ENCODE peak calls at places on chromosomes 16 and 17, in five cellular contexts. One of them, this sample, is unnamed.

GRCh38 chr16:12173121-12173520 is 196.6 kb downstream of the SNX29 start:
- DNase-seq in aorta: no peak
- DNase-seq in IMR-90: no peak
- DNase-seq in cardiac muscle cell: no peak
- DNase-seq in dorsolateral prefrontal cortex: no peak
- DNase-seq in this sample: no peak

GRCh38 chr16:13909872-13910303 is 10.1 kb upstream of the ERCC4 start:
- DNase-seq in aorta: peak; percentile 84
- DNase-seq in IMR-90: peak; percentile 75
- DNase-seq in cardiac muscle cell: no peak
- DNase-seq in dorsolateral prefrontal cortex: peak; percentile 31
- DNase-seq in this sample: no peak

GRCh38 chr17:9472094-9472493 is 103.5 kb downstream of the STX8 start:
- DNase-seq in aorta: no peak
- DNase-seq in IMR-90: peak; percentile 16
- DNase-seq in cardiac muscle cell: no peak
- DNase-seq in dorsolateral prefrontal cortex: no peak
- DNase-seq in this sample: no peak

GRCh38 chr17:64786337-64786736 is 124.2 kb upstream of the SMURF2 start:
- DNase-seq in aorta: peak; percentile 72
- DNase-seq in IMR-90: no peak
- DNase-seq in cardiac muscle cell: no peak
- DNase-seq in dorsolateral prefrontal cortex: no peak
- DNase-seq in this sample: no peak

GRCh38 chr17:28744104-28744801 is 442 bp downstream of the TRAF4 start:
- DNase-seq in aorta: peak; percentile 88
- DNase-seq in IMR-90: peak; percentile 41
- DNase-seq in cardiac muscle cell: peak; percentile 69
- DNase-seq in dorsolateral prefrontal cortex: no peak
- DNase-seq in this sample: peak; percentile 28

GRCh38 chr16:57536306-57537193 is at the start of gene CCDC102A:
- DNase-seq in aorta: peak; percentile 80
- DNase-seq in IMR-90: no peak
- DNase-seq in cardiac muscle cell: peak; percentile 64
- DNase-seq in dorsolateral prefrontal cortex: no peak
- DNase-seq in this sample: no peak

GRCh38 chr17:40076101-40076498 is 13.3 kb downstream of the THRA start:
- DNase-seq in aorta: no peak
- DNase-seq in IMR-90: no peak
- DNase-seq in cardiac muscle cell: no peak
- DNase-seq in dorsolateral prefrontal cortex: no peak
- DNase-seq in this sample: no peak

GRCh38 chr17:45411348-45412105 is 21.1 kb downstream of the ARHGAP27 start:
- DNase-seq in aorta: no peak
- DNase-seq in IMR-90: no peak
- DNase-seq in cardiac muscle cell: no peak
- DNase-seq in dorsolateral prefrontal cortex: no peak
- DNase-seq in this sample: no peak

GRCh38 chr17:27832851-27833250 is 32.5 kb upstream of the NOS2 start:
- DNase-seq in aorta: no peak
- DNase-seq in IMR-90: no peak
- DNase-seq in cardiac muscle cell: no peak
- DNase-seq in dorsolateral prefrontal cortex: no peak
- DNase-seq in this sample: no peak

GRCh38 chr16:75065149-75065807 is 51.3 kb downstream of the LDHD start:
- DNase-seq in aorta: no peak
- DNase-seq in IMR-90: no peak
- DNase-seq in cardiac muscle cell: no peak
- DNase-seq in dorsolateral prefrontal cortex: no peak
- DNase-seq in this sample: no peak

GRCh38 chr16:2008631-2009301 is 855 bp downstream of the ZNF598 start:
- DNase-seq in aorta: no peak
- DNase-seq in IMR-90: peak; percentile 44
- DNase-seq in cardiac muscle cell: no peak
- DNase-seq in dorsolateral prefrontal cortex: no peak
- DNase-seq in this sample: no peak

GRCh38 chr16:3101018-3101840 is 2.1 kb upstream of the ZSCAN10 start:
- DNase-seq in aorta: no peak
- DNase-seq in IMR-90: no peak
- DNase-seq in cardiac muscle cell: peak; percentile 71
- DNase-seq in dorsolateral prefrontal cortex: no peak
- DNase-seq in this sample: no peak

GRCh38 chr17:18992454-18993130 is 12.0 kb downstream of the FAM83G start:
- DNase-seq in aorta: no peak
- DNase-seq in IMR-90: no peak
- DNase-seq in cardiac muscle cell: no peak
- DNase-seq in dorsolateral prefrontal cortex: no peak
- DNase-seq in this sample: no peak

GRCh38 chr17:51435641-51436091 is 175.3 kb downstream of the UTP18 start:
- DNase-seq in aorta: no peak
- DNase-seq in IMR-90: peak; percentile 4
- DNase-seq in cardiac muscle cell: peak; percentile 59
- DNase-seq in dorsolateral prefrontal cortex: peak; percentile 72
- DNase-seq in this sample: no peak

GRCh38 chr16:9279661-9280060 is 188.2 kb downstream of the HAPSTR1 start:
- DNase-seq in aorta: no peak
- DNase-seq in IMR-90: no peak
- DNase-seq in cardiac muscle cell: no peak
- DNase-seq in dorsolateral prefrontal cortex: no peak
- DNase-seq in this sample: no peak

GRCh38 chr16:55568151-55568693 is 1.7 kb downstream of the CAPNS2 start:
- DNase-seq in aorta: no peak
- DNase-seq in IMR-90: no peak
- DNase-seq in cardiac muscle cell: no peak
- DNase-seq in dorsolateral prefrontal cortex: no peak
- DNase-seq in this sample: no peak

GRCh38 chr16:50994995-50995394 is 156.1 kb downstream of the SALL1 start:
- DNase-seq in aorta: no peak
- DNase-seq in IMR-90: no peak
- DNase-seq in cardiac muscle cell: no peak
- DNase-seq in dorsolateral prefrontal cortex: no peak
- DNase-seq in this sample: no peak

GRCh38 chr17:74212262-74212912 is 984 bp upstream of the TTYH2 start:
- DNase-seq in aorta: peak; percentile 78
- DNase-seq in IMR-90: no peak
- DNase-seq in cardiac muscle cell: no peak
- DNase-seq in dorsolateral prefrontal cortex: no peak
- DNase-seq in this sample: no peak

GRCh38 chr17:74211929-74212261 is 1.5 kb upstream of the TTYH2 start:
- DNase-seq in aorta: no peak
- DNase-seq in IMR-90: no peak
- DNase-seq in cardiac muscle cell: no peak
- DNase-seq in dorsolateral prefrontal cortex: no peak
- DNase-seq in this sample: peak; percentile 45

GRCh38 chr17:74210191-74211140 is 2.9 kb upstream of the TTYH2 start:
- DNase-seq in aorta: peak; percentile 87
- DNase-seq in IMR-90: peak; percentile 58
- DNase-seq in cardiac muscle cell: peak; percentile 66
- DNase-seq in dorsolateral prefrontal cortex: peak; percentile 83
- DNase-seq in this sample: peak; percentile 78

GRCh38 chr17:74212913-74213791 is at the start of gene TTYH2:
- DNase-seq in aorta: peak; percentile 94
- DNase-seq in IMR-90: peak; percentile 82
- DNase-seq in cardiac muscle cell: peak; percentile 90
- DNase-seq in dorsolateral prefrontal cortex: peak; percentile 89
- DNase-seq in this sample: peak; percentile 94

DNA sequence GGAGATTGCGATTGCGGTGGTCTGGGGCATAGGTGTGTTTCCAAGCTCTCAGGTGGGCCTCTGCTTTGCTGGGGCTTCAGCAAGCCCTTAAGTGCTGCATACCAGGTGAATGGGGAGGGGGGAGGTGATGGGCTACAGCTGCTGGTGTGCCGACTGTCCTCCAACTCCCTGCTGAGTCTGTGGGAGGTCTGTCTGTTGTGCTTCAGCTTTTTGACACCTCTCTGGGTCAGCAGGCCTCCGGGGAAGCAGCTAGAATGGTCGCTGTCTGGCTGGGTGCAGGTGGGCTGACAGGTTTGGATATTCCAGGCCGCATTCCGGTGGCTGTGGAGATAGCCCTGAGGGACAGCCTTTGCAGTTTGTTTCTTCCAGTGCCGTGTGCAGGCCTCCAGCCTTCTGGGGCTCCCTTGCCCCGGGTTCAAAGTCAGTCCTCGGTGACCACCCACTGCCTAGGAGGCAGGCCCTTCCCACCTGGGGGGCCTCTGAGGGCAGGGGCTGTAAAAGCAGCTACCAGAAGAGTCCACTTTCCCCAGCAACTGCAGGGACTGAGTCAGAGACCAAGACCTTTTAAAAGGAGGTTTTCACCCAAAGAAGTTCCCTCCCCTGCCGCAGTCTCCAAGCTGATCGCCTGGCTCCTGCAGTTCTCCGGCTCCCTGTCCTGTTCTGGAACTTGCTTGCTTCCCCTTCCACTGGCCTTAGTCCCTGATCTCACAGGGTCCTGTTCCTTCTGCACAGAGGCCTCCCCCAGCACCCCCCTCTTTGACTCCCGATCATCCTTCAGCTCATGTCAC is 2.0 kb upstream of the TTYH2 start:
- DNase-seq in aorta: no peak
- DNase-seq in IMR-90: no peak
- DNase-seq in cardiac muscle cell: peak; percentile 51
- DNase-seq in dorsolateral prefrontal cortex: no peak
- DNase-seq in this sample: no peak
- H3K27ac ChIP-seq in aorta: no peak overlapping the region
- H3K27ac ChIP-seq in IMR-90: no peak overlapping the region
- H3K27ac ChIP-seq in cardiac muscle cell: peak overlapping the region; percentile 38
- H3K27ac ChIP-seq in dorsolateral prefrontal cortex: peak overlapping the region; percentile 91
- H3K27ac ChIP-seq in this sample: peak overlapping the region; percentile 96

GRCh38 chr16:28574925-28575324 is 21.2 kb downstream of the SGF29 start:
- DNase-seq in aorta: no peak
- DNase-seq in IMR-90: no peak
- DNase-seq in cardiac muscle cell: no peak
- DNase-seq in dorsolateral prefrontal cortex: no peak
- DNase-seq in this sample: no peak

GRCh38 chr16:28569968-28570752 is 16.4 kb downstream of the SGF29 start:
- DNase-seq in aorta: no peak
- DNase-seq in IMR-90: no peak
- DNase-seq in cardiac muscle cell: no peak
- DNase-seq in dorsolateral prefrontal cortex: no peak
- DNase-seq in this sample: no peak

GRCh38 chr16:28575446-28576109 is 21.3 kb downstream of the SULT1A2 start:
- DNase-seq in aorta: no peak
- DNase-seq in IMR-90: no peak
- DNase-seq in cardiac muscle cell: no peak
- DNase-seq in dorsolateral prefrontal cortex: no peak
- DNase-seq in this sample: no peak

GRCh38 chr16:28573738-28574718 is 20.3 kb downstream of the SGF29 start:
- DNase-seq in aorta: no peak
- DNase-seq in IMR-90: no peak
- DNase-seq in cardiac muscle cell: no peak
- DNase-seq in dorsolateral prefrontal cortex: no peak
- DNase-seq in this sample: no peak

GRCh38 chr16:28572659-28573510 is 19.2 kb downstream of the SGF29 start:
- DNase-seq in aorta: no peak
- DNase-seq in IMR-90: peak; percentile 14
- DNase-seq in cardiac muscle cell: peak; percentile 92
- DNase-seq in dorsolateral prefrontal cortex: peak; percentile 79
- DNase-seq in this sample: no peak
- H3K27ac ChIP-seq in aorta: no peak overlapping the region
- H3K27ac ChIP-seq in IMR-90: no peak overlapping the region
- H3K27ac ChIP-seq in cardiac muscle cell: peak overlapping the region; percentile 95
- H3K27ac ChIP-seq in dorsolateral prefrontal cortex: peak overlapping the region; percentile 10
- H3K27ac ChIP-seq in this sample: no peak overlapping the region

GRCh38 chr17:66941249-66941648 is 23.3 kb upstream of the CACNG4 start:
- DNase-seq in aorta: no peak
- DNase-seq in IMR-90: no peak
- DNase-seq in cardiac muscle cell: no peak
- DNase-seq in dorsolateral prefrontal cortex: no peak
- DNase-seq in this sample: no peak

GRCh38 chr17:66939461-66940114 is 24.9 kb upstream of the CACNG4 start:
- DNase-seq in aorta: no peak
- DNase-seq in IMR-90: no peak
- DNase-seq in cardiac muscle cell: no peak
- DNase-seq in dorsolateral prefrontal cortex: no peak
- DNase-seq in this sample: no peak

GRCh38 chr17:66942453-66943264 is 21.8 kb upstream of the CACNG4 start:
- DNase-seq in aorta: no peak
- DNase-seq in IMR-90: no peak
- DNase-seq in cardiac muscle cell: no peak
- DNase-seq in dorsolateral prefrontal cortex: no peak
- DNase-seq in this sample: no peak

GRCh38 chr17:66943484-66943883 is 21.0 kb upstream of the CACNG4 start:
- DNase-seq in aorta: no peak
- DNase-seq in IMR-90: no peak
- DNase-seq in cardiac muscle cell: no peak
- DNase-seq in dorsolateral prefrontal cortex: no peak
- DNase-seq in this sample: no peak

DNA sequence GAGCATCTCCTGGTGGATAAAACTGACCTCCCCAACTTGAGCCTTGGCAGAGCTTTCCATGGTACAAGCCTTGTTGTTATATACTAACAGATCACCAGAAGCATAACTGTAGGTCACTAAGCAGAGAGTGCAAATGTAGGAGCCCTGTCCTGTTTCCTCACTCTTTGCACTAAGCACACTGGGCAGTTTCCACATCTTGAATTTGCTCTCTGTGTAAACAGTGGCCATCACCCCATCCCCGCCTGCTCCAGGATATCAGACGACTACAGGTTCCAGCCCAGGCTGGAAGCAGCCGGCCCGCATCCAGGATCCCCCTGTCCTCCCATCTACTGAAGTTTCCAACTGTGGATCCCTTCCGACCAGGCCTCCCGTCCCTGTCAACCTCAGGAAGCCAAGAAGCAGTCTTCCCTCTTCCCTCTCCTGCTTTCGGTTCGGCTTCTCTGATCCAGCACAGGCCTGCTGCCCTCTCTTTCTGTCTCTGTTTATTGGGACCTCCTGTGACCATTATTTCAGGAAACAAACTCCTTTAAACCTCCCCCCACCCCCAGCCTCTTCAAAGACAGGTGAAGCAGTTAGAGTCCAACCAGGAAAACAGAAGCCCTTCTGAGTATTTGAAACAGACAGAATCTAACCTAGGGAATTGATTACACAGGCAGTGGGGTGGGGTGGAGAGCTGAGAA is 22.6 kb upstream of the CACNG4 start:
- DNase-seq in aorta: no peak
- DNase-seq in IMR-90: no peak
- DNase-seq in cardiac muscle cell: no peak
- DNase-seq in dorsolateral prefrontal cortex: no peak
- DNase-seq in this sample: no peak
- H3K27ac ChIP-seq in aorta: no peak overlapping the region
- H3K27ac ChIP-seq in IMR-90: no peak overlapping the region
- H3K27ac ChIP-seq in cardiac muscle cell: no peak overlapping the region
- H3K27ac ChIP-seq in dorsolateral prefrontal cortex: no peak overlapping the region
- H3K27ac ChIP-seq in this sample: no peak overlapping the region

GRCh38 chr17:80959330-80960036 is 32.2 kb upstream of the CHMP6 start:
- DNase-seq in aorta: peak; percentile 96
- DNase-seq in IMR-90: peak; percentile 48
- DNase-seq in cardiac muscle cell: no peak
- DNase-seq in dorsolateral prefrontal cortex: peak; percentile 46
- DNase-seq in this sample: peak; percentile 46
- H3K27ac ChIP-seq in aorta: no peak overlapping the region
- H3K27ac ChIP-seq in IMR-90: peak overlapping the region; percentile 47
- H3K27ac ChIP-seq in cardiac muscle cell: no peak overlapping the region
- H3K27ac ChIP-seq in dorsolateral prefrontal cortex: peak overlapping the region; percentile 45
- H3K27ac ChIP-seq in this sample: no peak overlapping the region

This sample was measured in substantia nigra.